ENCODE peak calls at places on chromosome 9, in ten cellular contexts. One of them, this sample, is unnamed.

GRCh38 chr9:130905125-130905901 is 8.7 kb upstream of the QRFP start:
- DNase-seq in endodermal cell: no peak
- DNase-seq in spleen: no peak
- DNase-seq in endothelial cell of umbilical vein: no peak
- DNase-seq in IMR-90: no peak
- DNase-seq in adrenal gland: no peak
- DNase-seq in left ventricle myocardium inferior: no peak
- DNase-seq in breast epithelium: no peak
- DNase-seq in fibroblast of lung: no peak
- DNase-seq in cardiac muscle cell: no peak
- DNase-seq in this sample: no peak

GRCh38 chr9:33140406-33141360 is 26.5 kb downstream of the B4GALT1 start:
- DNase-seq in endodermal cell: no peak
- DNase-seq in spleen: no peak
- DNase-seq in endothelial cell of umbilical vein: peak
- DNase-seq in IMR-90: no peak
- DNase-seq in adrenal gland: no peak
- DNase-seq in left ventricle myocardium inferior: no peak
- DNase-seq in breast epithelium: no peak
- DNase-seq in fibroblast of lung: no peak
- DNase-seq in cardiac muscle cell: no peak
- DNase-seq in this sample: no peak

GRCh38 chr9:69461488-69461887 is 136.5 kb downstream of the ENTREP1 start:
- DNase-seq in endodermal cell: no peak
- DNase-seq in spleen: no peak
- DNase-seq in endothelial cell of umbilical vein: no peak
- DNase-seq in IMR-90: no peak
- DNase-seq in adrenal gland: no peak
- DNase-seq in left ventricle myocardium inferior: no peak
- DNase-seq in breast epithelium: no peak
- DNase-seq in fibroblast of lung: no peak
- DNase-seq in cardiac muscle cell: no peak
- DNase-seq in this sample: no peak

GRCh38 chr9:68443560-68443959 is 87.1 kb downstream of the PGM5 start:
- DNase-seq in endodermal cell: no peak
- DNase-seq in spleen: no peak
- DNase-seq in endothelial cell of umbilical vein: no peak
- DNase-seq in IMR-90: no peak
- DNase-seq in adrenal gland: no peak
- DNase-seq in left ventricle myocardium inferior: no peak
- DNase-seq in breast epithelium: no peak
- DNase-seq in fibroblast of lung: peak
- DNase-seq in cardiac muscle cell: no peak
- DNase-seq in this sample: no peak

GRCh38 chr9:34547960-34548603 is 25.3 kb upstream of the ENHO start:
- DNase-seq in endodermal cell: peak
- DNase-seq in spleen: peak
- DNase-seq in endothelial cell of umbilical vein: peak
- DNase-seq in IMR-90: peak
- DNase-seq in adrenal gland: peak
- DNase-seq in left ventricle myocardium inferior: peak
- DNase-seq in breast epithelium: peak
- DNase-seq in fibroblast of lung: peak
- DNase-seq in cardiac muscle cell: peak
- DNase-seq in this sample: peak

GRCh38 chr9:5951686-5952211 is 61.1 kb downstream of the MLANA start:
- DNase-seq in endodermal cell: no peak
- DNase-seq in spleen: no peak
- DNase-seq in endothelial cell of umbilical vein: no peak
- DNase-seq in IMR-90: peak
- DNase-seq in adrenal gland: no peak
- DNase-seq in left ventricle myocardium inferior: no peak
- DNase-seq in breast epithelium: no peak
- DNase-seq in fibroblast of lung: peak
- DNase-seq in cardiac muscle cell: peak
- DNase-seq in this sample: peak

GRCh38 chr9:98357921-98358535 is 102.6 kb upstream of the TBC1D2 start:
- DNase-seq in endodermal cell: no peak
- DNase-seq in spleen: no peak
- DNase-seq in endothelial cell of umbilical vein: peak
- DNase-seq in IMR-90: peak
- DNase-seq in adrenal gland: no peak
- DNase-seq in left ventricle myocardium inferior: no peak
- DNase-seq in breast epithelium: no peak
- DNase-seq in fibroblast of lung: peak
- DNase-seq in cardiac muscle cell: peak
- DNase-seq in this sample: peak

GRCh38 chr9:10265102-10265708 is 347.6 kb downstream of the PTPRD start:
- DNase-seq in endodermal cell: no peak
- DNase-seq in spleen: no peak
- DNase-seq in endothelial cell of umbilical vein: peak
- DNase-seq in IMR-90: peak
- DNase-seq in adrenal gland: no peak
- DNase-seq in left ventricle myocardium inferior: no peak
- DNase-seq in breast epithelium: no peak
- DNase-seq in fibroblast of lung: peak
- DNase-seq in cardiac muscle cell: peak
- DNase-seq in this sample: peak

GRCh38 chr9:134502261-134503211 is 139.1 kb upstream of the COL5A1 start:
- DNase-seq in endodermal cell: peak
- DNase-seq in spleen: peak
- DNase-seq in endothelial cell of umbilical vein: peak
- DNase-seq in IMR-90: peak
- DNase-seq in adrenal gland: peak
- DNase-seq in left ventricle myocardium inferior: peak
- DNase-seq in breast epithelium: no peak
- DNase-seq in fibroblast of lung: peak
- DNase-seq in cardiac muscle cell: peak
- DNase-seq in this sample: peak

GRCh38 chr9:75117572-75117971 is 29.3 kb downstream of the OSTF1 start:
- DNase-seq in endodermal cell: no peak
- DNase-seq in spleen: no peak
- DNase-seq in endothelial cell of umbilical vein: no peak
- DNase-seq in IMR-90: no peak
- DNase-seq in adrenal gland: no peak
- DNase-seq in left ventricle myocardium inferior: no peak
- DNase-seq in breast epithelium: no peak
- DNase-seq in fibroblast of lung: no peak
- DNase-seq in cardiac muscle cell: no peak
- DNase-seq in this sample: no peak

GRCh38 chr9:75123696-75124095 is 35.4 kb downstream of the OSTF1 start:
- DNase-seq in endodermal cell: no peak
- DNase-seq in spleen: no peak
- DNase-seq in endothelial cell of umbilical vein: no peak
- DNase-seq in IMR-90: no peak
- DNase-seq in adrenal gland: no peak
- DNase-seq in left ventricle myocardium inferior: no peak
- DNase-seq in breast epithelium: no peak
- DNase-seq in fibroblast of lung: no peak
- DNase-seq in cardiac muscle cell: no peak
- DNase-seq in this sample: no peak

GRCh38 chr9:75121914-75122558 is 33.7 kb downstream of the OSTF1 start:
- DNase-seq in endodermal cell: peak
- DNase-seq in spleen: no peak
- DNase-seq in endothelial cell of umbilical vein: no peak
- DNase-seq in IMR-90: no peak
- DNase-seq in adrenal gland: no peak
- DNase-seq in left ventricle myocardium inferior: no peak
- DNase-seq in breast epithelium: no peak
- DNase-seq in fibroblast of lung: no peak
- DNase-seq in cardiac muscle cell: no peak
- DNase-seq in this sample: no peak

DNA sequence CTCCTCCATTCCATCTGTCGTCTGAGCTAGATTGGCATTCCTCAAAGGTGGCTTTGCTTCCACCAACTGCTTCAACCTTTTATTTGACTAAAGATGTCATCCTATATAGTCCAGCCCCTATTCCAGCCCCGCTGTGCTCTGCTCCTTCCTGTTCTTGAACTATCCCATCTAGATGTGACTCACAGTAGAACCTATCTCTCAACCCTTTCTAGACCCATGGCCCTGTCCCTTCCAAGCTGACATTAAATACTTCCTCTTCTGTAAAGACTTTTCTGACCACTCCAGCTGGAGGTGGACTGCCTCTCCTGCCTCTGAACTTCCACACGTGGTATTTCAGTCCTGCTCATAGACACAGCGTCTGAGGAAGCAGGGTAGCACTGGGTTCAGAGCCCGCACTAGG is 32.3 kb downstream of the OSTF1 start:
- DNase-seq in endodermal cell: no peak
- DNase-seq in spleen: no peak
- DNase-seq in endothelial cell of umbilical vein: no peak
- DNase-seq in IMR-90: no peak
- DNase-seq in adrenal gland: no peak
- DNase-seq in left ventricle myocardium inferior: no peak
- DNase-seq in breast epithelium: no peak
- DNase-seq in fibroblast of lung: no peak
- DNase-seq in cardiac muscle cell: no peak
- DNase-seq in this sample: no peak
- H3K27ac ChIP-seq in endodermal cell: no peak
- H3K27ac ChIP-seq in spleen: no peak
- H3K27ac ChIP-seq in endothelial cell of umbilical vein: no peak
- H3K27ac ChIP-seq in IMR-90: no peak
- H3K27ac ChIP-seq in adrenal gland: no peak
- H3K27ac ChIP-seq in left ventricle myocardium inferior: no peak
- H3K27ac ChIP-seq in breast epithelium: no peak
- H3K27ac ChIP-seq in fibroblast of lung: no peak
- H3K27ac ChIP-seq in cardiac muscle cell: no peak
- H3K27ac ChIP-seq in this sample: no peak

GRCh38 chr9:129548571-129549135 is 72.2 kb downstream of the C9orf50 start:
- DNase-seq in endodermal cell: no peak
- DNase-seq in spleen: no peak
- DNase-seq in endothelial cell of umbilical vein: no peak
- DNase-seq in IMR-90: no peak
- DNase-seq in adrenal gland: peak
- DNase-seq in left ventricle myocardium inferior: peak
- DNase-seq in breast epithelium: no peak
- DNase-seq in fibroblast of lung: no peak
- DNase-seq in cardiac muscle cell: no peak
- DNase-seq in this sample: no peak
- TF ChIP-seq CTCF in endodermal cell: no peak
- TF ChIP-seq CTCF in spleen: no peak
- TF ChIP-seq CTCF in endothelial cell of umbilical vein: no peak
- TF ChIP-seq CTCF in IMR-90: no peak
- TF ChIP-seq CTCF in adrenal gland: no peak
- TF ChIP-seq CTCF in left ventricle myocardium inferior: no peak
- TF ChIP-seq CTCF in breast epithelium: no peak
- TF ChIP-seq CTCF in fibroblast of lung: no peak
- TF ChIP-seq CTCF in cardiac muscle cell: no peak
- TF ChIP-seq CTCF in this sample: no peak

GRCh38 chr9:126217797-126218196 is 108.8 kb upstream of the MVB12B start:
- DNase-seq in endodermal cell: peak
- DNase-seq in spleen: no peak
- DNase-seq in endothelial cell of umbilical vein: no peak
- DNase-seq in IMR-90: no peak
- DNase-seq in adrenal gland: no peak
- DNase-seq in left ventricle myocardium inferior: no peak
- DNase-seq in breast epithelium: peak
- DNase-seq in fibroblast of lung: no peak
- DNase-seq in cardiac muscle cell: no peak
- DNase-seq in this sample: no peak
- H3K4me3 ChIP-seq in endodermal cell: no peak
- H3K4me3 ChIP-seq in spleen: no peak
- H3K4me3 ChIP-seq in endothelial cell of umbilical vein: no peak
- H3K4me3 ChIP-seq in IMR-90: no peak
- H3K4me3 ChIP-seq in adrenal gland: no peak
- H3K4me3 ChIP-seq in left ventricle myocardium inferior: no peak
- H3K4me3 ChIP-seq in breast epithelium: no peak
- H3K4me3 ChIP-seq in fibroblast of lung: no peak
- H3K4me3 ChIP-seq in cardiac muscle cell: no peak
- H3K4me3 ChIP-seq in this sample: no peak

DNA sequence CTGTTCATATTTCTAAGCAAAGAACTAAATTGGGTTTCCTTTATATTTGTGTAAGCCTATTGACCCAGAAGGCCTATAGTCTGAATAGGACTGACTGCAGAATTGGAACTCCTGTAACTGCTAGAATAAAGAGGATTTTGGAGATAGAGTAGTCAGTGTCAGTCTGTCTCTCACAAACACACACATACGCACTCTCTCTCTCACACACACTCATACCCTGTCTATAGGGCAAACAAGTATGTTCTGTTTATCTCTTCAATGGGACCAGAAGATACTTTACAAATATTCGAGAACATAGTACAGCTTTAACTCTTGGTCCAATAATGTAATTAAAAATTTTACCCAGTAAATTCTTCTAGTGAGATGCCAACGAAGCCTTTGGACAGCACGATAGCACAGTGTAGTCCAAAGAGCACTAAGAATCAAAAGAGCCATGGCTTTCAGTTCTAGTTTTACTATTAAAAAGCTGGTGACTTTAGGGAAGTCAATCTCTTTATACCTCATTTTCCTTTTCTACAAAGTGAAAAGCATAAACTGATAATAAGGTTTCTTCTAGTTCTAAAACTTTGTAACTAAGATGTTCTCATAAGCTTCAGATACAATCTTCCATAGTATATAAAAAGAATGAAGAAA is 19.3 kb downstream of the ABHD17B start:
- DNase-seq in endodermal cell: no peak
- DNase-seq in spleen: no peak
- DNase-seq in endothelial cell of umbilical vein: no peak
- DNase-seq in IMR-90: no peak
- DNase-seq in adrenal gland: no peak
- DNase-seq in left ventricle myocardium inferior: no peak
- DNase-seq in breast epithelium: no peak
- DNase-seq in fibroblast of lung: no peak
- DNase-seq in cardiac muscle cell: no peak
- DNase-seq in this sample: no peak
- H3K27ac ChIP-seq in endodermal cell: no peak
- H3K27ac ChIP-seq in spleen: no peak
- H3K27ac ChIP-seq in endothelial cell of umbilical vein: no peak
- H3K27ac ChIP-seq in IMR-90: no peak
- H3K27ac ChIP-seq in adrenal gland: no peak
- H3K27ac ChIP-seq in left ventricle myocardium inferior: no peak
- H3K27ac ChIP-seq in breast epithelium: no peak
- H3K27ac ChIP-seq in fibroblast of lung: no peak
- H3K27ac ChIP-seq in cardiac muscle cell: no peak
- H3K27ac ChIP-seq in this sample: no peak

GRCh38 chr9:77752566-77752965 is 104.4 kb upstream of the GNA14 start:
- DNase-seq in endodermal cell: no peak
- DNase-seq in spleen: no peak
- DNase-seq in endothelial cell of umbilical vein: no peak
- DNase-seq in IMR-90: peak
- DNase-seq in adrenal gland: peak
- DNase-seq in left ventricle myocardium inferior: no peak
- DNase-seq in breast epithelium: no peak
- DNase-seq in fibroblast of lung: peak
- DNase-seq in cardiac muscle cell: peak
- DNase-seq in this sample: no peak
- TF ChIP-seq CTCF in endodermal cell: no peak
- TF ChIP-seq CTCF in spleen: no peak
- TF ChIP-seq CTCF in endothelial cell of umbilical vein: no peak
- TF ChIP-seq CTCF in IMR-90: peak
- TF ChIP-seq CTCF in adrenal gland: no peak
- TF ChIP-seq CTCF in left ventricle myocardium inferior: no peak
- TF ChIP-seq CTCF in breast epithelium: no peak
- TF ChIP-seq CTCF in fibroblast of lung: no peak
- TF ChIP-seq CTCF in cardiac muscle cell: peak
- TF ChIP-seq CTCF in this sample: no peak

DNA sequence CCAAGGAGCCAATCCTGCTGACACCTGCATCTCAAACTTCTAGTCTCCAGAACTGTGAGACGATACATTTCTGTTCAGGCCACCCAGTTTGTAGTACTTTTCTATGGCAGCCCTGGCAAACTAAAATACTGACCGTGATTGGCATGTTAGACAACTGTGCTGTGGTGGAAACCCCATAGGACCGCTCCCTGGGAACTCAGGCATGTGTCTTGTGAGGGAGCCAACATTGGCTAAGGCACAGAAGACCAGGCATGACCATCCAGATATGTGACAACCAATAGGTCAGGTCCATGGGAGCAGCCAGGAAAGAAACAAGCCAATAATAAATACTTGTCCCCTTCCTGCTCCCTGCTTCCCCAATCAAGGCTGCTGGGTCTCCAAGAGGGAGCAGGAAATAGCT is 101.4 kb upstream of the MPDZ start:
- DNase-seq in endodermal cell: no peak
- DNase-seq in spleen: no peak
- DNase-seq in endothelial cell of umbilical vein: no peak
- DNase-seq in IMR-90: no peak
- DNase-seq in adrenal gland: no peak
- DNase-seq in left ventricle myocardium inferior: no peak
- DNase-seq in breast epithelium: no peak
- DNase-seq in fibroblast of lung: no peak
- DNase-seq in cardiac muscle cell: no peak
- DNase-seq in this sample: no peak
- H3K4me3 ChIP-seq in endodermal cell: no peak
- H3K4me3 ChIP-seq in spleen: no peak
- H3K4me3 ChIP-seq in endothelial cell of umbilical vein: no peak
- H3K4me3 ChIP-seq in IMR-90: no peak
- H3K4me3 ChIP-seq in adrenal gland: no peak
- H3K4me3 ChIP-seq in left ventricle myocardium inferior: no peak
- H3K4me3 ChIP-seq in breast epithelium: no peak
- H3K4me3 ChIP-seq in fibroblast of lung: no peak
- H3K4me3 ChIP-seq in cardiac muscle cell: no peak
- H3K4me3 ChIP-seq in this sample: no peak

This sample was measured in mammary epithelial cell.